ENCODE peak calls at places on chromosome 4, in ten cellular contexts. One of them, this sample, is unnamed. For H3K27me3, the result is how much of the 10 kb centered on the place peaks cover.

GRCh38 chr4:1713003-1713397 is 881 bp upstream of the SLBP start:
- DNase-seq in HCT116: no peak
- DNase-seq in endodermal cell: no peak
- DNase-seq in fibroblast of lung: no peak
- DNase-seq in heart right ventricle: no peak
- DNase-seq in esophagus squamous epithelium: no peak
- DNase-seq in suprapubic skin: no peak
- DNase-seq in pancreas: no peak
- DNase-seq in GM06990: no peak
- DNase-seq in body of pancreas: no peak
- DNase-seq in this sample: peak

GRCh38 chr4:55010550-55010949 is 114.8 kb downstream of the KDR start:
- DNase-seq in HCT116: no peak
- DNase-seq in endodermal cell: no peak
- DNase-seq in fibroblast of lung: no peak
- DNase-seq in heart right ventricle: no peak
- DNase-seq in esophagus squamous epithelium: no peak
- DNase-seq in suprapubic skin: no peak
- DNase-seq in pancreas: no peak
- DNase-seq in GM06990: no peak
- DNase-seq in body of pancreas: no peak
- DNase-seq in this sample: no peak

GRCh38 chr4:101527186-101527585 is 179.9 kb upstream of the PPP3CA start:
- DNase-seq in HCT116: no peak
- DNase-seq in endodermal cell: no peak
- DNase-seq in fibroblast of lung: peak
- DNase-seq in heart right ventricle: no peak
- DNase-seq in esophagus squamous epithelium: no peak
- DNase-seq in suprapubic skin: no peak
- DNase-seq in pancreas: no peak
- DNase-seq in GM06990: peak
- DNase-seq in body of pancreas: no peak
- DNase-seq in this sample: peak

GRCh38 chr4:40264995-40265909 is 68.4 kb downstream of the RHOH start:
- DNase-seq in HCT116: no peak
- DNase-seq in endodermal cell: peak
- DNase-seq in fibroblast of lung: peak
- DNase-seq in heart right ventricle: no peak
- DNase-seq in esophagus squamous epithelium: no peak
- DNase-seq in suprapubic skin: no peak
- DNase-seq in pancreas: no peak
- DNase-seq in GM06990: no peak
- DNase-seq in body of pancreas: peak
- DNase-seq in this sample: no peak

GRCh38 chr4:168797738-168798375 is 212.2 kb downstream of the CBR4 start:
- DNase-seq in HCT116: no peak
- DNase-seq in endodermal cell: no peak
- DNase-seq in fibroblast of lung: no peak
- DNase-seq in heart right ventricle: no peak
- DNase-seq in esophagus squamous epithelium: no peak
- DNase-seq in suprapubic skin: no peak
- DNase-seq in pancreas: no peak
- DNase-seq in GM06990: no peak
- DNase-seq in body of pancreas: no peak
- DNase-seq in this sample: no peak

GRCh38 chr4:78552398-78553396 is 1.1 kb downstream of the ANXA3 start:
- DNase-seq in HCT116: peak
- DNase-seq in endodermal cell: peak
- DNase-seq in fibroblast of lung: peak
- DNase-seq in heart right ventricle: no peak
- DNase-seq in esophagus squamous epithelium: no peak
- DNase-seq in suprapubic skin: no peak
- DNase-seq in pancreas: peak
- DNase-seq in GM06990: no peak
- DNase-seq in body of pancreas: no peak
- DNase-seq in this sample: peak

GRCh38 chr4:26326791-26327190 is 6.0 kb downstream of the RBPJ start:
- DNase-seq in HCT116: no peak
- DNase-seq in endodermal cell: no peak
- DNase-seq in fibroblast of lung: peak
- DNase-seq in heart right ventricle: no peak
- DNase-seq in esophagus squamous epithelium: no peak
- DNase-seq in suprapubic skin: no peak
- DNase-seq in pancreas: no peak
- DNase-seq in GM06990: no peak
- DNase-seq in body of pancreas: no peak
- DNase-seq in this sample: peak

GRCh38 chr4:174697164-174697563 is 131.9 kb downstream of the GLRA3 start:
- DNase-seq in HCT116: no peak
- DNase-seq in endodermal cell: no peak
- DNase-seq in fibroblast of lung: no peak
- DNase-seq in heart right ventricle: no peak
- DNase-seq in esophagus squamous epithelium: no peak
- DNase-seq in suprapubic skin: no peak
- DNase-seq in pancreas: no peak
- DNase-seq in GM06990: no peak
- DNase-seq in body of pancreas: no peak
- DNase-seq in this sample: no peak

GRCh38 chr4:153651041-153651960 is 32.8 kb upstream of the TLR2 start:
- DNase-seq in HCT116: no peak
- DNase-seq in endodermal cell: no peak
- DNase-seq in fibroblast of lung: no peak
- DNase-seq in heart right ventricle: peak
- DNase-seq in esophagus squamous epithelium: peak
- DNase-seq in suprapubic skin: no peak
- DNase-seq in pancreas: peak
- DNase-seq in GM06990: no peak
- DNase-seq in body of pancreas: peak
- DNase-seq in this sample: peak

GRCh38 chr4:535924-536281 is 36.9 kb downstream of the PIGG start:
- DNase-seq in HCT116: no peak
- DNase-seq in endodermal cell: no peak
- DNase-seq in fibroblast of lung: no peak
- DNase-seq in heart right ventricle: no peak
- DNase-seq in esophagus squamous epithelium: no peak
- DNase-seq in suprapubic skin: no peak
- DNase-seq in pancreas: no peak
- DNase-seq in GM06990: no peak
- DNase-seq in body of pancreas: no peak
- DNase-seq in this sample: no peak

GRCh38 chr4:8015512-8015911 is 75.9 kb upstream of the AFAP1 start:
- DNase-seq in HCT116: no peak
- DNase-seq in endodermal cell: no peak
- DNase-seq in fibroblast of lung: no peak
- DNase-seq in heart right ventricle: no peak
- DNase-seq in esophagus squamous epithelium: no peak
- DNase-seq in suprapubic skin: no peak
- DNase-seq in pancreas: no peak
- DNase-seq in GM06990: no peak
- DNase-seq in body of pancreas: no peak
- DNase-seq in this sample: peak
- TF ChIP-seq CTCF in HCT116: peak
- TF ChIP-seq CTCF in endodermal cell: peak
- TF ChIP-seq CTCF in fibroblast of lung: peak
- TF ChIP-seq CTCF in heart right ventricle: peak
- TF ChIP-seq CTCF in esophagus squamous epithelium: peak
- TF ChIP-seq CTCF in suprapubic skin: no peak
- TF ChIP-seq CTCF in pancreas: no peak
- TF ChIP-seq CTCF in GM06990: peak
- TF ChIP-seq CTCF in body of pancreas: no peak
- TF ChIP-seq CTCF in this sample: peak

DNA sequence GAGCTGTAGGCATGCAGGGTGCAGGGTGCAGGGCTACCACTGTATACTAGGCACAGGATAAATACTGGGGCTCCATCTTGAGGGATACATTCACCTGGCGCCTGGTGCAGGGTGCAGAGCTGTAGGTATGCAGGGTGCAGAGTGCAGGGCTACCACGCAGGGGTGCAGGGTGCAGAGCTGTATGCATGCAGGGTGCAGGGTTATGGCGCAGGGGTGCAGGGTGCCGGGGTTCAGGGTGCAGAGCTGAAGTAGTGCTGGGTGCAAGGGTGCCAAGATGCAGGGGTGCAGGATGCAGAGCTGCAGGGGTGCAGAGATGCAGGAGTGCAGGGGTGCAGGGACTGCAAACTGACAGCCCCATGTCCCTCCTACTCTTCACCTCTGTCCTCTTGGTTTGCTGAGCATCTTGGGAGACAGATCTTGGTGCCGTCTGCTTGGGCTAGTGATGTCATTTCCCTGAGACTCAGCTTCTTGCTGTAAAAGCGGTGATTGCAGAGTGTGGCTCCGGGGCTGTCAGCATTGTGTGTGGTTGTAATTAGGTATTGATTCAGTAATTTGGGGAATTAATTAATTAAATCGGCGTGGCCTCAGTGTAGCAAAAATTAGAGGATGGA is 91.2 kb downstream of the ADRA2C start:
- DNase-seq in HCT116: no peak
- DNase-seq in endodermal cell: no peak
- DNase-seq in fibroblast of lung: no peak
- DNase-seq in heart right ventricle: no peak
- DNase-seq in esophagus squamous epithelium: no peak
- DNase-seq in suprapubic skin: no peak
- DNase-seq in pancreas: no peak
- DNase-seq in GM06990: no peak
- DNase-seq in body of pancreas: no peak
- DNase-seq in this sample: no peak
- H3K27me3 ChIP-seq in HCT116: half or more
- H3K27me3 ChIP-seq in endodermal cell: under half
- H3K27me3 ChIP-seq in fibroblast of lung: under half
- H3K27me3 ChIP-seq in heart right ventricle: half or more
- H3K27me3 ChIP-seq in esophagus squamous epithelium: under half
- H3K27me3 ChIP-seq in suprapubic skin: half or more
- H3K27me3 ChIP-seq in pancreas: under half
- H3K27me3 ChIP-seq in GM06990: under half
- H3K27me3 ChIP-seq in body of pancreas: under half
- H3K27me3 ChIP-seq in this sample: under half

GRCh38 chr4:91916219-91916618 is 387.5 kb upstream of the GRID2 start:
- DNase-seq in HCT116: no peak
- DNase-seq in endodermal cell: no peak
- DNase-seq in fibroblast of lung: no peak
- DNase-seq in heart right ventricle: no peak
- DNase-seq in esophagus squamous epithelium: no peak
- DNase-seq in suprapubic skin: no peak
- DNase-seq in pancreas: no peak
- DNase-seq in GM06990: no peak
- DNase-seq in body of pancreas: no peak
- DNase-seq in this sample: no peak
- H3K4me3 ChIP-seq in HCT116: no peak
- H3K4me3 ChIP-seq in endodermal cell: no peak
- H3K4me3 ChIP-seq in fibroblast of lung: no peak
- H3K4me3 ChIP-seq in heart right ventricle: no peak
- H3K4me3 ChIP-seq in esophagus squamous epithelium: no peak
- H3K4me3 ChIP-seq in suprapubic skin: no peak
- H3K4me3 ChIP-seq in pancreas: no peak
- H3K4me3 ChIP-seq in GM06990: no peak
- H3K4me3 ChIP-seq in body of pancreas: no peak
- H3K4me3 ChIP-seq in this sample: no peak

DNA sequence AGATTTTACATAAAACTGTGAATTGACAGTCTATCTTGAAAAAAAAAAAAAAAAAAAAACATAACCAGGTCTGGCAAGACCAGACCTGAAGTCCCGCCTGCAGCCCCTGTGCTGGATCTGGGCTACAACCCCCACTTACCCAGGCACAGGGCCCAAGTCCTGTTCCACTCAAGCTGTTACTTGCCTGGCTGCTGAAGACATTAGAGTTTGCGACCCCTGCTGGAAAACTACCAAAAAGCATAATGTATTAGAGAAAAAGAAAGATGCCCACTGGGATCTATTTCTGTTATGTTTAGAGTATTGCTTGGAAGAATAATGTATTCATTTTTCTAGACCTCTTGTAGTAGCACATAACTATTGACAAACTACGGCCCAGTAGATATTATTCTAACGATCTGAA is 4.7 kb downstream of the HS3ST1 start:
- DNase-seq in HCT116: no peak
- DNase-seq in endodermal cell: peak
- DNase-seq in fibroblast of lung: peak
- DNase-seq in heart right ventricle: peak
- DNase-seq in esophagus squamous epithelium: no peak
- DNase-seq in suprapubic skin: no peak
- DNase-seq in pancreas: no peak
- DNase-seq in GM06990: no peak
- DNase-seq in body of pancreas: no peak
- DNase-seq in this sample: peak
- TF ChIP-seq CTCF in HCT116: peak
- TF ChIP-seq CTCF in endodermal cell: peak
- TF ChIP-seq CTCF in fibroblast of lung: peak
- TF ChIP-seq CTCF in heart right ventricle: no peak
- TF ChIP-seq CTCF in esophagus squamous epithelium: peak
- TF ChIP-seq CTCF in suprapubic skin: no peak
- TF ChIP-seq CTCF in pancreas: no peak
- TF ChIP-seq CTCF in GM06990: peak
- TF ChIP-seq CTCF in body of pancreas: no peak
- TF ChIP-seq CTCF in this sample: peak

GRCh38 chr4:112510468-112511293 is 5.3 kb downstream of the NEUROG2 start:
- DNase-seq in HCT116: no peak
- DNase-seq in endodermal cell: peak
- DNase-seq in fibroblast of lung: no peak
- DNase-seq in heart right ventricle: no peak
- DNase-seq in esophagus squamous epithelium: no peak
- DNase-seq in suprapubic skin: no peak
- DNase-seq in pancreas: no peak
- DNase-seq in GM06990: no peak
- DNase-seq in body of pancreas: no peak
- DNase-seq in this sample: no peak

GRCh38 chr4:112510191-112510467 is 5.9 kb downstream of the NEUROG2 start:
- DNase-seq in HCT116: no peak
- DNase-seq in endodermal cell: no peak
- DNase-seq in fibroblast of lung: no peak
- DNase-seq in heart right ventricle: no peak
- DNase-seq in esophagus squamous epithelium: no peak
- DNase-seq in suprapubic skin: no peak
- DNase-seq in pancreas: no peak
- DNase-seq in GM06990: no peak
- DNase-seq in body of pancreas: no peak
- DNase-seq in this sample: no peak

GRCh38 chr4:112509243-112510190 is 6.5 kb downstream of the NEUROG2 start:
- DNase-seq in HCT116: no peak
- DNase-seq in endodermal cell: peak
- DNase-seq in fibroblast of lung: peak
- DNase-seq in heart right ventricle: no peak
- DNase-seq in esophagus squamous epithelium: no peak
- DNase-seq in suprapubic skin: no peak
- DNase-seq in pancreas: no peak
- DNase-seq in GM06990: no peak
- DNase-seq in body of pancreas: no peak
- DNase-seq in this sample: peak

DNA sequence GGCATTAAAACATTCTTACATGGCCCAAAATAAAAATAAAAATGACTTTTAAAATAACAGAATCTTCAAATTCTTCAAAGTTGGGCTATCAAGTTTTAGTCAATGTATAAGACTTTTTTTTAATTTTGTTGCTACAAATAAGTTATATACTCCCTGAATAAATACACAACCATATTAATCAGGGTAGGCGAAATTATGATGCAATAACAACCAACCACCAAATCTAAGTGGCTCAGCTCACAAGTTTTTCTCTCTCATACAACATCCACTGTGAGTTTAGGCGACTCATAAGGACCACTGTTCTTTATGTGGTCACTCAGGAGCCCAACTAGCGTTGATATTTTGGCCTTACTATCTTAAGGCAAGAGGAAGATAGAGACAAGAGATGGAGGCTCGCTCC is 11.2 kb downstream of the NEUROG2 start:
- DNase-seq in HCT116: no peak
- DNase-seq in endodermal cell: no peak
- DNase-seq in fibroblast of lung: no peak
- DNase-seq in heart right ventricle: no peak
- DNase-seq in esophagus squamous epithelium: no peak
- DNase-seq in suprapubic skin: no peak
- DNase-seq in pancreas: no peak
- DNase-seq in GM06990: no peak
- DNase-seq in body of pancreas: no peak
- DNase-seq in this sample: no peak
- H3K27me3 ChIP-seq in HCT116: under half
- H3K27me3 ChIP-seq in endodermal cell: half or more
- H3K27me3 ChIP-seq in fibroblast of lung: under half
- H3K27me3 ChIP-seq in heart right ventricle: half or more
- H3K27me3 ChIP-seq in esophagus squamous epithelium: under half
- H3K27me3 ChIP-seq in suprapubic skin: half or more
- H3K27me3 ChIP-seq in pancreas: under half
- H3K27me3 ChIP-seq in GM06990: under half
- H3K27me3 ChIP-seq in body of pancreas: under half
- H3K27me3 ChIP-seq in this sample: under half